ENCODE peak calls at places on chromosomes 4 and X, in nine cellular contexts. C is activated T-cell treated with anti-CD3 and anti-CD28 coated beads, Interleukin-2, amount 50 U/mL, for 4 hours; T is HepG2; O is hepatic stellate cell; R is GM10248; W is AG20443; K is HS-27A; V is H7; U is A549. D is an unnamed sample.

GRCh38 chr4:7766661-7767345 is 172.9 kb downstream of the AFAP1 start:
- DNase-seq in V (no peak), K (no peak), O (no peak), C (no peak), T (no peak), R (no peak), U (no peak), W (no peak), D (no peak)

GRCh38 chr4:70473691-70474090 is 1.7 kb downstream of the MUC7 start:
- DNase-seq in V (no peak), O (peak), W (no peak), K (no peak), U (no peak), T (no peak), R (no peak), C (no peak), D (no peak)

GRCh38 chr4:143335979-143336827 is 473 bp upstream of the GAB1 start:
- DNase-seq in U (peak), V (peak), T (peak), O (peak), C (no peak), R (peak), K (peak), W (peak), D (peak)

GRCh38 chrX:18146954-18147353 is 73.7 kb downstream of the BEND2 start:
- DNase-seq in C (no peak), U (no peak), T (peak), V (peak), R (no peak), K (no peak), W (peak), O (no peak), D (no peak)

GRCh38 chr4:179624768-179625181 is 2182.5 kb upstream of the AGA start:
- DNase-seq in C (no peak), T (no peak), U (no peak), O (peak), V (no peak), R (no peak), W (no peak), K (peak), D (no peak)

GRCh38 chr4:2850966-2851782 is 7.5 kb downstream of the ADD1 start:
- DNase-seq in O (no peak), W (no peak), R (no peak), T (no peak), K (no peak), U (no peak), V (no peak), C (no peak), D (no peak)

GRCh38 chr4:7007142-7007907 is 35.8 kb upstream of the TADA2B start:
- DNase-seq in U (no peak), R (no peak), W (no peak), C (no peak), K (no peak), O (no peak), V (peak), T (peak), D (no peak)

GRCh38 chrX:11770320-11770719 is 12.3 kb downstream of the MSL3 start:
- DNase-seq in V (peak), K (no peak), W (peak), O (peak), R (peak), T (peak), C (peak), U (peak), D (peak)

D was measured in NCI-H774.